ENCODE peak calls at places on chromosomes 16 and 17, in nine cellular contexts. T, A, F, P, C, Q, J, S and W are unnamed samples.

GRCh38 chr17:83055911-83056582 is 23.4 kb upstream of the METRNL start:
- DNase-seq in T (no peak), A (peak), F (no peak), P (no peak), C (peak), Q (no peak), J (no peak), S (no peak), W (no peak)

GRCh38 chr17:30819941-30820705 is 4.4 kb downstream of the CRLF3 start:
- DNase-seq in T (no peak), A (peak), F (no peak), P (no peak), C (no peak), Q (no peak), J (no peak), S (no peak), W (no peak)

GRCh38 chr16:81189100-81189664 is 49.3 kb upstream of the BCO1 start:
- DNase-seq in T (no peak), A (no peak), F (no peak), P (no peak), C (no peak), Q (no peak), J (no peak), S (no peak), W (no peak)

GRCh38 chr16:10466861-10467260 is 81.0 kb downstream of the ATF7IP2 start:
- DNase-seq in T (no peak), A (no peak), F (no peak), P (no peak), C (no peak), Q (no peak), J (no peak), S (no peak), W (no peak)

GRCh38 chr16:11586856-11587642 is at the start of gene LITAF:
- DNase-seq in T (peak), A (no peak), F (peak), P (peak), C (peak), Q (peak), J (peak), S (peak), W (no peak)

GRCh38 chr17:8658800-8659199 is 28.3 kb upstream of the MYH10 start:
- DNase-seq in T (no peak), A (no peak), F (no peak), P (no peak), C (no peak), Q (no peak), J (no peak), S (no peak), W (no peak)

GRCh38 chr17:58402679-58403078 is 14.7 kb downstream of the RNF43 start:
- DNase-seq in T (no peak), A (no peak), F (no peak), P (no peak), C (no peak), Q (no peak), J (no peak), S (no peak), W (no peak)

GRCh38 chr16:56689171-56689570 is 6.9 kb downstream of the MT1X start:
- DNase-seq in T (no peak), A (no peak), F (no peak), P (no peak), C (no peak), Q (no peak), J (no peak), S (no peak), W (no peak)

GRCh38 chr16:20075243-20075642 is 1.6 kb upstream of the GPR139 start:
- DNase-seq in T (no peak), A (no peak), F (no peak), P (no peak), C (no peak), Q (no peak), J (no peak), S (no peak), W (no peak)

GRCh38 chr17:37726891-37727780 is 17.7 kb downstream of the HNF1B start:
- DNase-seq in T (no peak), A (no peak), F (no peak), P (no peak), C (no peak), Q (no peak), J (no peak), S (no peak), W (no peak)

GRCh38 chr17:78266771-78267170 is 35.3 kb downstream of the TMEM235 start:
- DNase-seq in T (no peak), A (no peak), F (no peak), P (no peak), C (no peak), Q (no peak), J (no peak), S (no peak), W (no peak)

GRCh38 chr16:30131869-30132475 is 9.0 kb upstream of the MAPK3 start:
- DNase-seq in T (no peak), A (no peak), F (no peak), P (no peak), C (no peak), Q (no peak), J (no peak), S (no peak), W (no peak)